ENCODE peak calls at places on chromosomes 11 and 22, in five cellular contexts. I is heart right ventricle, P is PC-9, D is MM.1S, U is uterus. O is an unnamed sample.

GRCh38 chr11:28144808-28145207 is 36.6 kb downstream of the METTL15 start:
- DNase-seq in I (no peak), P (no peak), D (no peak), U (no peak), O (peak; percentile 32)

GRCh38 chr22:40418366-40419201 is 48.2 kb downstream of the SGSM3 start:
- DNase-seq in I (peak; percentile 33), P (no peak), D (no peak), U (no peak), O (no peak)

GRCh38 chr11:11171854-11172253 is 181.2 kb downstream of the CSNK2A3 start:
- DNase-seq in I (no peak), P (no peak), D (peak; percentile 96), U (no peak), O (no peak)

GRCh38 chr11:115444542-115444941 is 59.7 kb downstream of the CADM1 start:
- DNase-seq in I (no peak), P (no peak), D (no peak), U (no peak), O (no peak)

GRCh38 chr11:19770277-19770676 is 57.6 kb downstream of the NAV2 start:
- DNase-seq in I (no peak), P (no peak), D (no peak), U (no peak), O (no peak)

GRCh38 chr11:102497061-102497460 is 33.5 kb downstream of the MMP7 start:
- DNase-seq in I (no peak), P (no peak), D (no peak), U (no peak), O (no peak)

GRCh38 chr11:27571151-27571840 is 64.7 kb upstream of the LIN7C start:
- DNase-seq in I (no peak), P (no peak), D (no peak), U (no peak), O (no peak)

GRCh38 chr11:69369945-69370344 is 76.0 kb downstream of the MYEOV start:
- DNase-seq in I (peak; percentile 0), P (no peak), D (no peak), U (no peak), O (no peak)

GRCh38 chr22:30695871-30696655 is 1.4 kb downstream of the OSBP2 start:
- DNase-seq in I (no peak), P (no peak), D (no peak), U (no peak), O (no peak)
- H3K4me3 ChIP-seq in I (no peak overlapping the region), P (no peak overlapping the region), D (no peak overlapping the region), U (no peak overlapping the region), O (no peak overlapping the region)

GRCh38 chr11:67608486-67608885 is 1.8 kb downstream of the NDUFV1 start:
- DNase-seq in I (no peak), P (no peak), D (no peak), U (no peak), O (no peak)
- H3K36me3 ChIP-seq in I (peaks cover 21% of the 10 kb centered on the region), P (peaks cover 10% of the 10 kb centered on the region), D (no peaks in the 10 kb centered on the region), U (no peaks in the 10 kb centered on the region), O (no peaks in the 10 kb centered on the region)

DNA sequence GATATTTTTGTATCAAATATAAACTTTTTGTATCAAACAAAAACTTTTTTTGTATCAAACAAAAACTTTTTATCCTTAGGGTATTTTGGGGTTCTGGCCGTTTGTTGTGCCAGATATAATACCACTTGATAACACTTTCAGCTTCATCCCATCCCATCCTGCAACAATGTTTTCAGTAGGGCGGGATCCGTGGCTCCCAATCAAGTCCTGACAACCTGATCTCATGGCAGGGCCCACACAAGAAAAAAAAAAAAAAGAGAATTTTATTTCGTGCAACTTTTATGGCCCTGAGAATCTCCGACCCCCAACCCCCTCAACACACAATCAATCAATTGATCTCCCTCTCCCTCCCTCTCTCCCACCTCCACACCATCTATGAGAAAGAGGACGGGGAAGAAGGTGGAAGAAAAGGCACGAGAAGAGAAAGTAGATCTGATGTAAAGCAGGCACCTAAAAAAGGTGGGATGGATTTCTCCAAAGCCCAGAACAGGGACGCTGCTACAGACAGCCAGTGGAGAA is 4749.6 kb upstream of the OR11H1 start:
- DNase-seq in I (no peak), P (no peak), D (no peak), U (no peak), O (no peak)
- TF ChIP-seq CTCF in I (no peak), P (no peak), D (no peak), U (no peak), O (no peak)

DNA sequence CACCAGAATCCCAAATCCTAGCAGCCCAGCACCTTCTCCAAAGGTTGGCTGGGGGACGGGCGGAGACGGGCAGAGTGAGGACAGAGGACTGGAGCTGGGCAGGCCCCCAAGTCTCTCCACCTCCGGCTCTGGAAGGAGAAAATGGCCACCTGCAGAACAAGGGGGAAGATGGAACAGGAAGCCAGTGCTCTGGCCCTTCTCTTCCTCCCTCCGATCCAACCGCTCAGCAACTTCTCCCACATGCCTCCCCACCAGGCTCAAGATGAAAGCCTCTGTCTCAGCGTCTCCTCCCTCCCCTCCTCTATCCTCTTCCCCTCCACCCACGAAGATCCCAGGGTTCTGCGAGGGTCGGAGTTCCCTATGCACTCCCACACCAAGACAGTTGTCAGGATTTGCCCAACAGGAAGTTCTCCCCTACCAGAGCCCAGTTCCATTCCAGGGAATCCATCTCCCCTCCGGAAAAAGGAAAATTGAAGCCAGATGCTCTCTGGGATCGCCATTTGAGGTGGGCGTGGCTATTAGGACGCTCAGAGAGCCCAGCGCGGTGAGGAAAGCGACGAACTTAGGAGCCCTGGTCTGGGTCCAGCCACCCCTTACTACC is 20.0 kb downstream of the ADA2 start:
- DNase-seq in I (peak; percentile 80), P (no peak), D (no peak), U (peak; percentile 66), O (peak; percentile 1)
- H3K4me3 ChIP-seq in I (peak overlapping the region; percentile 38), P (no peak overlapping the region), D (no peak overlapping the region), U (peak overlapping the region; percentile 11), O (peak overlapping the region; percentile 35)

GRCh38 chr11:18347471-18348125 is 25.2 kb downstream of the GTF2H1 start:
- DNase-seq in I (no peak), P (no peak), D (no peak), U (no peak), O (no peak)

DNA sequence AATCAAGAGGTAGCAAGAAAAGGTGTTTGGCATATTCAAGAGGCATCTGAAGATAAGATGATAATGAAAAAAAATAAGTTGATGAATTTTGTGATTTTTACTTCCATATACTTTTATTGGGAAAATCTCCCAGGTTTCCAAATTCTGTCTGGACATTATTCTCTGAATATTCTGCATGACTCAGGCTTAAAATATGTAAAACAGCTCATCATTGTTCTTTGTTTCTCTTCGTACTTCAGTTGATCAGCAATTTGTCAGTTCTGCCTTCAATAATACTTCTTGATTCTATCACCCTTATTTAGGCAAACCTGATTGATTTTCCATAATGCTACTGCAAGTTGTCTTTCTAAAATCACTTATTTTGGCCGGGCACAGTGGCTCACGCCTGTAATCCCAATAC is 30.2 kb downstream of the GTF2H1 start:
- DNase-seq in I (no peak), P (no peak), D (no peak), U (no peak), O (no peak)
- H3K36me3 ChIP-seq in I (peaks cover 38% of the 10 kb centered on the region), P (peaks cover 40% of the 10 kb centered on the region), D (no peaks in the 10 kb centered on the region), U (no peaks in the 10 kb centered on the region), O (no peaks in the 10 kb centered on the region)

GRCh38 chr11:91972665-91973266 is 251.9 kb upstream of the FAT3 start:
- DNase-seq in I (no peak), P (peak; percentile 33), D (no peak), U (no peak), O (no peak)
- TF ChIP-seq CTCF in I (no peak), P (no peak), D (no peak), U (no peak), O (no peak)

DNA sequence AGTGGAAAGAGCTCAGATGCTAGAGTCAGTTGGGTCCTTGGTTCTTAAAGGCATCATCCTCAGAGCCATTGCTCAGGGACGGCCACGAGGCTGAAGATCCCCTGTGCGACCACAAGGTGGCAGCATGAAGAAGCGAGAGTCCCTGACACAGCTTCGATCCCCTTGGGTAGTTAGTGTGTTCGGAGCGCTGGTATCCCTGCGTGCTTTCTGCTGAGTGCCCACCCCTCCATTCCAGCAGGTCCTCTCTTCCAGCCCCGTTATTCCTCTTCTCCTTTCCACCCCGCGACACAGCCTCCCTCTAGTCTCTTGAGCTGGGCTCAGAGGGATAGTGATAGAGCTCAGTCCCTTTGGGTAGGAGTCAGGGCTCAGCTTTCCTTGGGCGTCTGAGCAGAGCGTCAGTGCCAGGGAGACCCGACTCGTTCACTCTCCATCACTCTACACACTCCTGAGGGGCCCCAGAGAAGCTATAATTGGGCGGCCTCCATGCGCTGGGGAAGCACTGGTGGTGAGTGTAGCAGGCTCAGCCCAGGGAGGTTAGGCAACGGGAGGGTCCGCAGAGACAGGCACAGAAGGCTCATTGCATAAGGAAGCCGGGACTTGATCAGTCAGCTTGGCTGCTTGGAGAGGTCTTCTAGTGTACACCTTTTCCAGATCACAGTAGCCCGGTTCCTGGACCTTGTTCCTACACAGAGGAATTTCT is at the start of gene OR51D1:
- DNase-seq in I (peak; percentile 77), P (peak; percentile 24), D (peak; percentile 71), U (peak; percentile 61), O (no peak)
- H3K4me3 ChIP-seq in I (peak within 1 kb of the TSS; percentile 16), P (no peak within 1 kb of the TSS), D (peak within 1 kb of the TSS; percentile 40), U (no peak within 1 kb of the TSS), O (no peak within 1 kb of the TSS)

O was measured in kidney epithelial cell.